ENCODE peak calls at places on chromosomes 13 and 19, in five cellular contexts. R is adrenal gland, S is retinal pigment epithelial cell, W is epithelial cell of esophagus, O is Panc1. H is an unnamed sample.

GRCh38 chr19:19805480-19805879 is 16.1 kb downstream of the ZNF506 start:
- DNase-seq in S (no peak), R (no peak), W (no peak), O (no peak), H (no peak)

GRCh38 chr19:3792114-3792513 is 5.9 kb upstream of the MATK start:
- DNase-seq in S (no peak), O (no peak), R (no peak), W (no peak), H (no peak)

GRCh38 chr19:2485428-2485827 is 9.5 kb downstream of the GADD45B start:
- DNase-seq in S (no peak), R (no peak), W (no peak), O (no peak), H (no peak)

GRCh38 chr13:22592515-22592914 is 588.3 kb upstream of the SGCG start:
- DNase-seq in S (no peak), R (no peak), W (peak; percentile 1), O (no peak), H (no peak)

GRCh38 chr13:113178070-113178895 is 19.8 kb downstream of the PROZ start:
- DNase-seq in S (peak; percentile 56), W (peak; percentile 53), O (no peak), R (no peak), H (no peak)

GRCh38 chr19:2808129-2808941 is 11.3 kb upstream of the ZNF554 start:
- DNase-seq in R (no peak), S (no peak), W (no peak), O (no peak), H (no peak)

GRCh38 chr19:7926021-7926726 is at the start of gene CTXN1:
- DNase-seq in W (peak; percentile 62), O (no peak), R (peak; percentile 83), S (no peak), H (peak; percentile 85)

GRCh38 chr13:95356916-95357315 is 55.7 kb upstream of the ABCC4 start:
- DNase-seq in S (no peak), O (no peak), R (no peak), W (no peak), H (no peak)

GRCh38 chr13:52738719-52739467 is 727 bp downstream of the CNMD start:
- DNase-seq in W (no peak), S (no peak), O (no peak), R (no peak), H (peak; percentile 67)

GRCh38 chr19:13849991-13850909 is 26.7 kb upstream of the NANOS3 start:
- DNase-seq in S (no peak), R (peak; percentile 77), O (no peak), W (peak; percentile 77), H (peak; percentile 87)

GRCh38 chr19:54684537-54684936 is 21.8 kb downstream of the LILRB4 start:
- DNase-seq in O (no peak), R (peak; percentile 16), S (no peak), W (peak; percentile 24), H (peak; percentile 1)

GRCh38 chr13:44273991-44274810 is 99.4 kb upstream of the SERP2 start:
- DNase-seq in W (no peak), S (no peak), O (no peak), R (no peak), H (peak; percentile 52)

GRCh38 chr13:48437381-48437780 is 24.5 kb upstream of the LPAR6 start:
- DNase-seq in W (peak; percentile 62), S (peak; percentile 42), R (peak; percentile 60), O (no peak), H (peak; percentile 90)

GRCh38 chr19:35539850-35540249 is 5.6 kb upstream of the TMEM147 start:
- DNase-seq in O (no peak), R (no peak), S (no peak), W (no peak), H (no peak)
- H3K4me3 ChIP-seq in O (no peak overlapping the region), R (no peak overlapping the region), S (no peak overlapping the region), W (no peak overlapping the region), H (no peak overlapping the region)

DNA sequence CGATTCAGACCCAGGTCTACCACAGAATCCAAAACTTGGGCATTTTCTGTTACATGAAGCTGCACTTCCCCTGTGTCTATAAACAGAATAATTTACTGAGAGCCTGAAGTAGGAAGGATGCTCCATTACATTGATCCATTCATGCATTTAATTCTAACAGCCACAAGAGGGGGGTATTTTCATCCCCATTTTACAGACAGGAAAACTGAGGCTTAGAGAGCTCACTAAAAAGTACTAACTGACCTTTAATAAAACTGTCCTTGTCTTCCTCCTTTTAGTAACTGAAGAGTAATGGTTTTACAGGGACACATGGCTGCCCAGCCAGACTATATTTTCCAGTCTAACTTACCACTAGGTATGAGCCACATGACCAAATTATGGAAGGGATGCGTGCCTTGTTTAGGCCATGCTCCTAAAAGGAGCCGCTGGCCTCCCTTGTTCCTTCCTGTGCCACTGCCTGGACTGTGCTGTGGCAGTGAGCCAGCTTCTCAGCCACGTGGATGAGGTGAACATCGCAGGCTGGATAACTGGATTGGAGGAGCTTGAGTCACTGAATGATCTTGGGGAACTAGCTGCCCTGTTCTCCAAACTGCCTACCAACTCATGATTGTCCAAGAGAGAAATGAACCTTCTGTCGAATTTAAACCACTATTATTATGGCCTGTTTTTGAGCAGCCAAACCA is 108.3 kb downstream of the DOCK9 start:
- DNase-seq in W (peak; percentile 40), O (no peak), S (no peak), R (peak; percentile 59), H (no peak)
- TF ChIP-seq CTCF in W (peak; percentile 16), O (peak; percentile 16), S (no peak), R (peak; percentile 18), H (no peak)

GRCh38 chr19:36577271-36577996 is 4.3 kb upstream of the ZNF529 start:
- DNase-seq in S (no peak), R (no peak), W (no peak), O (no peak), H (no peak)
- H3K4me3 ChIP-seq in S (no peak overlapping the region), R (no peak overlapping the region), W (no peak overlapping the region), O (no peak overlapping the region), H (no peak overlapping the region)

GRCh38 chr19:41929536-41930071 is 1.4 kb upstream of the ERFL start:
- DNase-seq in R (no peak), W (no peak), O (no peak), S (no peak), H (no peak)

GRCh38 chr19:41928754-41929535 is 696 bp upstream of the ERFL start:
- DNase-seq in W (no peak), R (no peak), S (no peak), O (no peak), H (no peak)

GRCh38 chr19:41926861-41927809 is 1.1 kb downstream of the ERFL start:
- DNase-seq in S (no peak), W (no peak), O (no peak), R (no peak), H (no peak)

GRCh38 chr19:41927810-41928192 is 448 bp downstream of the ERFL start:
- DNase-seq in O (no peak), R (no peak), W (no peak), S (no peak), H (no peak)

GRCh38 chr19:41928221-41928683 is at the start of gene ERFL:
- DNase-seq in O (no peak), S (no peak), R (no peak), W (no peak), H (no peak)
- TF ChIP-seq CTCF in O (no peak), S (no peak), R (no peak), W (no peak), H (no peak)

GRCh38 chr19:49442354-49442753 is 1.0 kb upstream of the SLC17A7 start:
- DNase-seq in R (peak; percentile 43), W (no peak), O (no peak), S (no peak), H (no peak)

GRCh38 chr19:49442793-49443365 is 1.6 kb upstream of the SLC17A7 start:
- DNase-seq in S (peak; percentile 44), R (peak; percentile 95), O (no peak), W (peak; percentile 95), H (peak; percentile 91)

GRCh38 chr19:49440439-49441209 is 703 bp downstream of the SLC17A7 start:
- DNase-seq in R (peak; percentile 14), W (no peak), S (no peak), O (no peak), H (no peak)

GRCh38 chr19:49441210-49441959 is at the start of gene SLC17A7:
- DNase-seq in W (no peak), O (no peak), R (no peak), S (no peak), H (no peak)

GRCh38 chr19:49441960-49442350 is 628 bp upstream of the SLC17A7 start:
- DNase-seq in S (no peak), O (no peak), W (no peak), R (no peak), H (no peak)
- H3K4me3 ChIP-seq in S (no peak overlapping the region), O (peak overlapping the region; percentile 62), W (no peak overlapping the region), R (peak overlapping the region; percentile 65), H (peak overlapping the region; percentile 44)

GRCh38 chr19:30783212-30783611 is 411.0 kb downstream of the ZNF536 start:
- DNase-seq in S (no peak), W (no peak), R (no peak), O (no peak), H (no peak)

GRCh38 chr19:30788105-30788765 is 416.1 kb downstream of the ZNF536 start:
- DNase-seq in S (no peak), W (no peak), R (no peak), O (no peak), H (no peak)

GRCh38 chr19:30785728-30786127 is 413.5 kb downstream of the ZNF536 start:
- DNase-seq in R (no peak), W (no peak), O (no peak), S (no peak), H (no peak)

GRCh38 chr19:30783936-30784335 is 411.8 kb downstream of the ZNF536 start:
- DNase-seq in W (no peak), O (no peak), R (no peak), S (no peak), H (no peak)

GRCh38 chr19:30784850-30785459 is 412.8 kb downstream of the ZNF536 start:
- DNase-seq in O (no peak), R (peak; percentile 49), W (peak; percentile 23), S (no peak), H (peak; percentile 50)
- TF ChIP-seq CTCF in O (peak; percentile 83), R (peak; percentile 59), W (peak; percentile 29), S (peak; percentile 39), H (peak; percentile 50)

DNA sequence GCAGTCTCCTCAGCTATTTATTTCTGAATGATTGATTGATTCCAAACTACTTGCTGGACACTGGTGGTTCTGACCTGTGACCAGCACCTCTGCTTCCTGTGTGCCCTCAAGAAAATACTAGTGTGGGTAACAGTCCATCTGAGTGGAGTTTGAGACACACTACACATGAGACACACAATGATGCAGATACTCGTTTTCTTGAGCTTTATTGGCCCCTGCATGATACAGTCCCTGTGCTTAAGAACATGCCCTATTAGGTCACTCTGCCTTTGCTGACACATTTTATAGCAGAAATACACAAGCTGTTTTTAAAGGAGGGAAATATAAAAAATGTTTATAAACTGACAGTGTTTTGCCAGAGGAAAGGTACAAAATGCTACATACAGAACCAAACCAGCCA is 126.9 kb downstream of the STK24 start:
- DNase-seq in W (no peak), O (no peak), R (no peak), S (no peak), H (no peak)
- H3K4me3 ChIP-seq in W (no peak overlapping the region), O (no peak overlapping the region), R (no peak overlapping the region), S (no peak overlapping the region), H (no peak overlapping the region)